ENCODE peak calls at places on chromosomes 11 and 22, in six cellular contexts. U is BJ, O is stomach, Y is fibroblast of lung, P is astrocyte, I is omental fat pad. R is an unnamed sample.

GRCh38 chr11:82733444-82734119 is at the start of gene FAM181B:
- DNase-seq in P (no peak), I (no peak), U (no peak), Y (peak), O (peak), R (peak)

GRCh38 chr11:27153136-27153535 is 112.5 kb downstream of the BBOX1 start:
- DNase-seq in O (no peak), Y (peak), I (no peak), U (no peak), P (peak), R (no peak)

GRCh38 chr22:43554694-43555365 is 143.0 kb downstream of the MPPED1 start:
- DNase-seq in U (no peak), O (no peak), P (no peak), Y (no peak), I (no peak), R (no peak)

GRCh38 chr11:86138958-86139357 is 70.1 kb upstream of the PICALM start:
- DNase-seq in U (no peak), Y (no peak), P (no peak), O (no peak), I (no peak), R (no peak)

GRCh38 chr11:44760917-44761545 is 34.3 kb downstream of the TSPAN18 start:
- DNase-seq in I (no peak), O (peak), U (peak), P (peak), Y (peak), R (peak)

GRCh38 chr22:49866134-49866533 is 12.5 kb downstream of the ZBED4 start:
- DNase-seq in O (no peak), I (no peak), Y (no peak), U (no peak), P (no peak), R (no peak)

GRCh38 chr11:71249301-71249700 is 3.1 kb downstream of the SHANK2 start:
- DNase-seq in U (no peak), P (no peak), I (no peak), O (peak), Y (no peak), R (no peak)

GRCh38 chr22:46125816-46126770 is 24.2 kb upstream of the PPARA start:
- DNase-seq in Y (no peak), U (no peak), P (no peak), O (peak), I (no peak), R (no peak)

GRCh38 chr11:206002-206384 is 1.2 kb downstream of the BET1L start:
- DNase-seq in P (no peak), U (no peak), I (no peak), O (peak), Y (no peak), R (no peak)

GRCh38 chr22:25213221-25213620 is 6.2 kb upstream of the CRYBB2 start:
- DNase-seq in I (no peak), P (no peak), U (no peak), O (no peak), Y (no peak), R (no peak)

GRCh38 chr11:11157201-11157600 is 195.8 kb downstream of the CSNK2A3 start:
- DNase-seq in U (no peak), I (no peak), O (no peak), P (no peak), Y (no peak), R (peak)
- TF ChIP-seq CTCF in U (peak), I (no peak), O (no peak), P (peak), Y (peak), R (no peak)

DNA sequence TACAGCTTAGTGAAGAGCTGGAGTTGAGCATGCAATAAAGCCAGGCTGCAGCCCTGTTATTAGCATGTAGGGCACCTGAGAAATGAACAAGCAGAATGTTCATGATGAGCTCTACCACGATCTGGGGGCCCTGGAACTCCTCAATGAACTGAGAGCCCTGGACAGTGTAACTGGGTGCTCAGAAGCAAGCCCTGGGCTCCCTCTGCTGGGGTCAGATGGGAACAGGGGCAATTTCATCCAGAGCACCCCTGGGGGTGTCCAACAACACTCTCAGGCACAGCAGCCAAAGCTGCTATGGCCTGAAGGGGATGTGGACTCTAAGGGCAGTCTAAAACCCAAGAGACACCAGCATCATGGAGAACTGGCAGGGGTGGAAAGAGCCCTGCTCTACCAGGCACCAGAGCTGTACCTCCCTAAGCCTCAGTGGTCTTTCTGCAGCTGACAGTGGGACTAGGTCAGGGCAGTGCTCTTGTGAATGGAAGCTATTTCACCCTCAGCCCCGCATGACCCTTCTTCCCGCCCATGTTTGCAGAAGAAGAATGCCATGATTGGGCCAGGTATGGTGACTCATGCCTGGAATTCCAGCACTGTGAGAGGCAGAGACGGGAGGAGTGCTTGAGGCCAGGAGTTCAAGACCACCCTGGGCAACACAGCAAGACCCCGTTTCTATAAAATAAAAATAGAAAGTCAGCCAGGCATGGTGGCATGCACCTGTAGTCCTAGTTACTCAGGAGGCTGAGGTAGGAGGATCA is 28.9 kb downstream of the THOC5 start:
- DNase-seq in I (no peak), P (peak), U (no peak), O (peak), Y (peak), R (peak)
- TF ChIP-seq CTCF in I (no peak), P (peak), U (peak), O (no peak), Y (peak), R (peak)

DNA sequence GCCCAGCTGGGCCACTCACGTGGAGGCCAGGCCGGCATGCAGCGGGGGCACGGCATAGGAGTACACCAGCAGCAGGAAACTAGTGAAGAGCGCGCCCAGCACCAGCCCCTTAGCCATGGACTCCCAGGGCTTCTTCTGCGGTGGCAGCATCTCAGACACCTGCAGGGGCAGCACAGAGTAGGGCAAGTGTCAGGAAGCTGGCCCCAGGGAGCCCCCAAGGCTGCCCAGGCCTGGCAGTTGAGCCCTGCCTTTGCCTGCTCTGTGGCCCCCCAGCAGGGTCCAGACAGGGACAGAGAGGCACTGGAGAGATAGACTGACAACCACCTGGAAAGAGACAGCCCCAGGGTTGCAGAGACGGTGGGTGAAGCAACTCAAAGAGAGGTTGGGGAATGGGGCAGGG is 10.7 kb upstream of the SEC14L6 start:
- DNase-seq in P (no peak), I (no peak), U (no peak), Y (no peak), O (no peak), R (no peak)
- TF ChIP-seq CTCF in P (no peak), I (no peak), U (no peak), Y (no peak), O (no peak), R (no peak)

DNA sequence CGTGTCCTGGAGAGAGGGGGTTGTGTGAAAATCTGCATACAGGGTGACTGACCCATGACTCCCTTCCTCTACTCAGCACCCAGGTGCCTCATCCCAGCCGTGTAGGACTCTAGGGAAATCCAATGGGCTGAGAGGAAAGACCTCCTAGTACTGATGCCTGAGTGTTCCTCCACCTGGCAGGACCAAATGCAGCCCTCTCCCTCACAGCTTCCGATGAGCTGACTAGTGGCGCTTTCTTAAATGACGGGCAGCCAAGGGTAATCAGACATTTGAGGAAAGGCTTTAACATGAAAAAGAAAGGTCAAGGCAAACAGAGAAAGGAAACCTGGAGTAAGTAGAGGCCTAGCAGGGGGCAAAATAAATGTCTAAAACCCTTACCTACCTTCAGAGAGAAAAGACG is 5.0 kb upstream of the KCNJ1 start:
- DNase-seq in I (no peak), U (no peak), P (no peak), O (no peak), Y (no peak), R (no peak)
- TF ChIP-seq CTCF in I (no peak), U (no peak), P (no peak), O (no peak), Y (no peak), R (no peak)

GRCh38 chr22:37609240-37610152 is 862 bp downstream of the GGA1 start:
- DNase-seq in I (no peak), O (no peak), U (no peak), Y (peak), P (no peak), R (no peak)

GRCh38 chr22:37610480-37611148 is 2.0 kb downstream of the GGA1 start:
- DNase-seq in O (no peak), I (no peak), Y (no peak), U (no peak), P (no peak), R (no peak)

GRCh38 chr22:37607010-37607911 is 1.4 kb upstream of the GGA1 start:
- DNase-seq in P (no peak), U (no peak), Y (peak), I (peak), O (peak), R (peak)

GRCh38 chr22:37607912-37608476 is 640 bp upstream of the GGA1 start:
- DNase-seq in I (no peak), Y (no peak), U (no peak), P (no peak), O (no peak), R (no peak)

DNA sequence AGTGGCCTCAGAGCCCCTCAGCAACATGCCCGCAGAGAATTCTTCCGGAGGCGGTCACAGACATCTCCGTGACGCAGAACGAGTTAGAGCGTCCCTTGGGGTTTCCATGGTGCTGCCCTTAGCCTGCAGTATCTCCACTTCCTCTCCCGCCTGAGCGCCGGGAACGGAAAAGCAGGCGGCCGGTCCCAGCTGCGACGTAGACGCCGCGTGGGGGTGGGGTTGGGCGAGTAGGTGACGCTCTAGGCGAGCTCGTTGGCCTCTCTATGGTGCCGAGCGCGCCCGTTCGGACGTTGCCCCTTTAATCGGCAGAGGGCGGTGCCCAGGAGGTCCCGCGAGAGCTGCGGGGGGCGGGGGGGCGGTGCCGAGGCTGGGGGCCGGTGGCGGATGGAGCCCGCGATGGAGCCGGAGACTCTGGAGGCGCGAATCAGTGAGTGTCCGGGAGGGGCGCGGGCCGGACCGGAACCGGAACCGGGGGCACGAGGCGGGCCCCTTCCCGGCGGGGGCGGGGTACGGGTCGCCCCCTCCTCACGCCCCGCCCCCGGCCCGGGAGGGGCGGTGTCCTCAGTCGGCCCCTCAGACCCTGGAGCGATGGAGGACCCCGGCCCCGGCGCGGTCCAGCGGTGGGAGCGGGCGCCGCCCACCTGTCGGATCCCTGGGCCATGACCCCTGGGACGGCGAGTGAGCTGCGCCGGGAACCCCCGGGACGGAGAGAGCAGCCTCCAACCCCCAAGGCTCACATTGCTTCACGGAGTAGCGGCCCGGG is at the start of gene GGA1:
- DNase-seq in U (peak), I (peak), Y (peak), O (peak), P (peak), R (peak)
- TF ChIP-seq CTCF in U (no peak), I (no peak), Y (no peak), O (no peak), P (no peak), R (no peak)